ENCODE peak calls at places on chromosomes 5 and 9, in four cellular contexts. C is K562, U is HCT116, L is GM12878. A is an unnamed sample.

GRCh38 chr5:144328505-144328904 is 157.8 kb downstream of the KCTD16 start:
- DNase-seq in U (no peak), C (no peak), L (no peak), A (no peak)

GRCh38 chr5:73896117-73896516 is 270.1 kb downstream of the ARHGEF28 start:
- DNase-seq in C (no peak), U (no peak), L (no peak), A (no peak)

GRCh38 chr9:122642226-122642625 is 15.2 kb downstream of the OR1B1 start:
- DNase-seq in U (no peak), C (no peak), L (no peak), A (no peak)

GRCh38 chr5:68942169-68942568 is 151.6 kb upstream of the SLC30A5 start:
- DNase-seq in L (no peak), U (no peak), C (no peak), A (no peak)

GRCh38 chr5:1152156-1152555 is 40.3 kb upstream of the SLC12A7 start:
- DNase-seq in U (no peak), C (no peak), L (no peak), A (no peak)

GRCh38 chr9:84652496-84653081 is 16.9 kb upstream of the NTRK2 start:
- DNase-seq in U (no peak), L (no peak), C (no peak), A (no peak)

GRCh38 chr9:68872026-68872501 is 141.8 kb downstream of the PRKACG start:
- DNase-seq in U (no peak), C (no peak), L (no peak), A (peak; percentile 75)

GRCh38 chr5:57650360-57651069 is 167.9 kb upstream of the ACTBL2 start:
- DNase-seq in L (peak; percentile 16), C (peak; percentile 47), U (peak; percentile 57), A (peak; percentile 33)

GRCh38 chr5:493758-494157 is 30.5 kb downstream of the SLC9A3 start:
- DNase-seq in U (no peak), C (no peak), L (no peak), A (no peak)

GRCh38 chr5:79229357-79230174 is 6.4 kb upstream of the JMY start:
- DNase-seq in L (peak; percentile 69), U (no peak), C (no peak), A (no peak)

GRCh38 chr9:33814816-33815215 is 2.1 kb upstream of the UBE2R2 start:
- DNase-seq in L (no peak), C (no peak), U (no peak), A (no peak)

GRCh38 chr9:77019810-77020437 is 469 bp downstream of the FOXB2 start:
- DNase-seq in C (no peak), U (no peak), L (no peak), A (no peak)

GRCh38 chr5:103562084-103562452 is 521 bp downstream of the NUDT12 start:
- DNase-seq in L (no peak), C (no peak), U (no peak), A (no peak)

GRCh38 chr9:90936380-90936779 is 134.8 kb downstream of the SYK start:
- DNase-seq in U (no peak), C (no peak), L (no peak), A (no peak)

GRCh38 chr9:76912631-76913275 is 6.8 kb upstream of the PRUNE2 start:
- DNase-seq in C (no peak), L (no peak), U (peak; percentile 7), A (no peak)

GRCh38 chr5:82044015-82044414 is 72.2 kb downstream of the ATG10 start:
- DNase-seq in U (no peak), L (no peak), C (no peak), A (no peak)

GRCh38 chr9:32376295-32376694 is 8.1 kb upstream of the ACO1 start:
- DNase-seq in C (no peak), U (no peak), L (no peak), A (no peak)
- TF ChIP-seq EGR1 in C (no peak), U (no peak), L (no peak), A (no peak)

DNA sequence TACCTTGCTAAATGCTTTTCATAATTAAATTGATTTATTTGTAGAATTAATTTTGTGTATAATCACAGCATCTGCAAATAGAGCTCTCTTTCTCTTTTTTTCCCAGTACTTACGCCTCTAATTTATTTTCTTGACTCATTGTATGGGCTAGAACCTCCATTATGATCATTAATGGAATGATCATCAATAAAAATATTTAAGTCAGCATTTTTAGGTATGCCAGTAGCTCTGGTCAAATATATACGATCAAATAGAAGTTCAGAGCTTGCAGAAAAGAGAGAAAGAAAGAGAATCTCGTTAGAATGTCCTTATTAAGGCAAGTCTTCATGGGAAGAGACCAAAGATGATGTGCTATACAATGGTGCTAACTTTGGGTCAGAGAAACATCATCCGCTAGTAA is 202.6 kb downstream of the TLR4 start:
- DNase-seq in U (no peak), L (no peak), C (no peak), A (no peak)
- TF ChIP-seq EGR1 in U (no peak), L (no peak), C (no peak), A (no peak)

DNA sequence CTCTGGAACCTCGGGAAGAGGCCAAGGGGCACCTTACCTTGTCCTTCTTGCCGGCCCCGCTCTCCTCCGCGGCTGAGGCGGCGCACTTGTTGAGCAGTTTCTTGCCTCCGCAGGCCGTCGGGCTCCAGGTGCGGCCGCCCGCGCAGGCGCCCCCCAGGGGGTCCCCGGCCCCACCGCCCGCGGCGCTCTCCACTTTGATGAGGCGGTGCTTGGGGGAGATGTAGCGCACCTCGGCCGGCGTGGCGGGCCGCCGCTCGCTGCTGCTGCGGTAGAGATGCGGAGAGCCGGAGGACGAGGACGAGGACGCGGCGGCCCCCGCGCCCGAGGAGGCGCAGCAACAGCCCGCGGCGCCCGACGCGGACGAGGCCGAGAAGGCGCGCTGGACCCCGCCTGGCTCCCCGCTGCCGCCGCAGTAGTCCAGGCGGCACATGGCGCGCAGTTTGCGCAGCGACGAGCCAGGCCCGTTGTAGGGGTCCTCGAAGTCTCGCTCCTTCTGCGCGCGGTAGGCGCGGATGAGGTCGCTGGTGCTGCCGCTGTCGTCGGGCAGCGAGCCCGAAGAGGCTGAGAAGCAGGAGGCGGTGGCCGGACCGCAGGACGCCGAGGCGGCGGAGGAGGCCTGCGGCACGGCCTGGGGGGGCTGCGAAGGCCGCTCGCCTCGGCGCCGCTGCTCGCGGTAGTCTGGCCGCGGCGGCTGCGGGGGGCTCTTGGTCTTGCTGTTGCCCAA is 973 bp downstream of the SHB start:
- DNase-seq in U (no peak), C (peak; percentile 49), L (no peak), A (peak; percentile 59)
- TF ChIP-seq EGR1 in U (no peak), C (no peak), L (no peak), A (no peak)

GRCh38 chr5:109863752-109864151 is 174.0 kb downstream of the MAN2A1 start:
- DNase-seq in L (no peak), U (no peak), C (no peak), A (no peak)

GRCh38 chr5:109865636-109866035 is 175.9 kb downstream of the MAN2A1 start:
- DNase-seq in C (no peak), L (no peak), U (no peak), A (peak; percentile 5)

GRCh38 chr5:109862301-109862700 is 172.6 kb downstream of the MAN2A1 start:
- DNase-seq in C (no peak), L (no peak), U (no peak), A (no peak)

GRCh38 chr5:109868737-109869136 is 179.0 kb downstream of the MAN2A1 start:
- DNase-seq in C (no peak), U (no peak), L (no peak), A (no peak)

GRCh38 chr5:109866051-109866450 is 176.3 kb downstream of the MAN2A1 start:
- DNase-seq in L (no peak), U (no peak), C (no peak), A (no peak)
- TF ChIP-seq EGR1 in L (no peak), U (no peak), C (no peak), A (no peak)

GRCh38 chr9:15824310-15824709 is 271.5 kb downstream of the CCDC171 start:
- DNase-seq in C (no peak), L (no peak), U (peak; percentile 48), A (no peak)
- TF ChIP-seq EGR1 in C (no peak), L (no peak), U (no peak), A (no peak)

GRCh38 chr5:39266442-39266841 is 47.1 kb upstream of the FYB1 start:
- DNase-seq in U (no peak), L (no peak), C (peak; percentile 21), A (no peak)

GRCh38 chr5:39267185-39267584 is 47.8 kb upstream of the FYB1 start:
- DNase-seq in U (no peak), C (no peak), L (no peak), A (no peak)

GRCh38 chr5:39273314-39273954 is 54.1 kb upstream of the FYB1 start:
- DNase-seq in L (no peak), C (no peak), U (no peak), A (no peak)

GRCh38 chr5:39274388-39275085 is 55.2 kb upstream of the FYB1 start:
- DNase-seq in C (no peak), U (no peak), L (peak; percentile 27), A (no peak)

DNA sequence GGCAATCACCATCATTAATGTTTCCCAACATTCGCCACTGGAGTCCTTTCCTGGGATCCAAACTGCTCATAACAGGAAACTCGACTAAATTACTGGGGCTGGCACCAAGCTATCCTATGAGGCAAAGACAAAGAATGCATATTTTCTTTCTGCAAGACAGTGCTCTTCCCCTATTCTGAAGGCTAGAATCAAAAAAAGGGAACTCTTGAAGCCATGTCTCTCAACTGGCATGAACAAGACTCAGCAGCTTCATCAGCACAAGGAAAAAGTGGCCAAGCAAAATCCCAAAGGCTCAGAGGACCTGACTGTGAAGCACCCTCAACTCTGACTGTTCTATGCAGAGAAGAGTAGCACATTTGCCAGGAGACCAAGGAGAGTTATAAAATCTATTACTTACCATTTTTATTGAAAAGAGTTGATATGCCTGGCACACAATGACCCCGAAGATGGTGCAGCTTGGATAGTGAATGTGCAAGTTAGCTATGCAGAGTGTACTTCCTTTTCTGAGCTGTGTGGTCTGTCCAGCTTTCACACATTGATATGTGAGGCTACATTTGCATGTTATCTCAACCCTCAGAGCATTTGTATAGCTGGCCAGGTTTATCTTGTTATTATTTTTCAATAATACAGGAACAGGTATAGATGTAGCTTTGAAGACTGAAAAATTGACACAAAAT is 50.9 kb upstream of the FYB1 start:
- DNase-seq in L (peak; percentile 37), U (no peak), C (no peak), A (no peak)
- TF ChIP-seq EGR1 in L (no peak), U (no peak), C (no peak), A (no peak)

GRCh38 chr9:81717747-81718077 is 28.4 kb upstream of the TLE1 start:
- DNase-seq in C (no peak), L (no peak), U (no peak), A (no peak)
- TF ChIP-seq EGR1 in C (no peak), L (no peak), U (no peak), A (no peak)

GRCh38 chr5:43019615-43020293 is 20.4 kb downstream of the ANXA2R start:
- DNase-seq in C (no peak), L (no peak), U (peak; percentile 87), A (no peak)

GRCh38 chr5:43019293-43019614 is 20.9 kb downstream of the ANXA2R start:
- DNase-seq in L (no peak), U (no peak), C (no peak), A (no peak)

GRCh38 chr5:43017438-43017820 is 22.7 kb downstream of the ANXA2R start:
- DNase-seq in U (no peak), C (no peak), L (no peak), A (no peak)

GRCh38 chr5:43024217-43024616 is 15.9 kb downstream of the ANXA2R start:
- DNase-seq in L (no peak), U (no peak), C (no peak), A (no peak)

GRCh38 chr5:43020294-43020711 is 19.8 kb downstream of the ANXA2R start:
- DNase-seq in U (no peak), L (no peak), C (no peak), A (no peak)
- TF ChIP-seq EGR1 in U (peak; percentile 81), L (peak; percentile 73), C (no peak), A (no peak)

A was measured in H1.